ENCODE peak calls at places on chromosomes 12 and 14, in seven cellular contexts. D, R, K, F, Q, U and W are unnamed samples.

GRCh38 chr14:99510556-99511139 is 29.4 kb downstream of the CCNK start:
- DNase-seq in D (no peak), Q (no peak), R (no peak), K (no peak), U (no peak), F (no peak), W (peak)

GRCh38 chr14:45891417-45892080 is 638.5 kb upstream of the MIS18BP1 start:
- DNase-seq in U (peak), F (no peak), D (no peak), K (peak), Q (no peak), R (no peak), W (no peak)

GRCh38 chr12:68587448-68587873 is 23.2 kb upstream of the RAP1B start:
- DNase-seq in K (no peak), Q (no peak), D (no peak), F (no peak), R (no peak), U (peak), W (no peak)

GRCh38 chr12:129312048-129312447 is 458.8 kb downstream of the GLT1D1 start:
- DNase-seq in R (no peak), K (no peak), F (no peak), Q (no peak), U (no peak), D (no peak), W (no peak)

GRCh38 chr14:66046591-66046990 is 439.6 kb upstream of the CCDC196 start:
- DNase-seq in Q (no peak), K (no peak), R (no peak), U (no peak), F (no peak), D (no peak), W (no peak)

GRCh38 chr12:88172844-88173407 is 30.8 kb downstream of the TMTC3 start:
- DNase-seq in U (no peak), D (no peak), F (no peak), R (no peak), Q (no peak), K (no peak), W (no peak)

GRCh38 chr14:33848706-33849454 is 102.0 kb downstream of the EGLN3 start:
- DNase-seq in Q (no peak), R (peak), D (peak), U (peak), K (peak), F (no peak), W (no peak)

GRCh38 chr14:22865424-22866215 is 5.9 kb upstream of the LRP10 start:
- DNase-seq in F (no peak), Q (no peak), R (no peak), K (no peak), D (peak), U (no peak), W (no peak)

GRCh38 chr12:55850893-55851292 is 8.2 kb upstream of the MMP19 start:
- DNase-seq in F (no peak), R (no peak), D (no peak), K (no peak), Q (no peak), U (no peak), W (no peak)

GRCh38 chr14:60862283-60862682 is 118.6 kb downstream of the TRMT5 start:
- DNase-seq in Q (peak), K (peak), F (no peak), R (peak), D (no peak), U (peak), W (peak)

GRCh38 chr12:15788266-15789214 is 648 bp downstream of the EPS8 start:
- DNase-seq in Q (peak), D (peak), F (no peak), U (peak), R (peak), K (peak), W (peak)

GRCh38 chr14:23512156-23512555 is 39.4 kb downstream of the ZFHX2 start:
- DNase-seq in R (no peak), D (no peak), K (no peak), U (no peak), F (no peak), Q (no peak), W (no peak)

GRCh38 chr14:88518592-88519512 is 36.0 kb downstream of the PTPN21 start:
- DNase-seq in Q (no peak), F (no peak), U (no peak), D (no peak), K (no peak), R (no peak), W (no peak)

GRCh38 chr14:37150414-37150813 is 22.0 kb downstream of the SLC25A21 start:
- DNase-seq in R (no peak), D (no peak), Q (no peak), K (no peak), F (no peak), U (no peak), W (no peak)

GRCh38 chr14:54676822-54677708 is 110.1 kb downstream of the SAMD4A start:
- DNase-seq in R (peak), K (peak), Q (no peak), U (no peak), F (no peak), D (no peak), W (peak)

GRCh38 chr12:118103231-118103600 is 595 bp downstream of the VSIG10 start:
- DNase-seq in D (no peak), U (no peak), K (peak), R (peak), F (no peak), Q (no peak), W (peak)

GRCh38 chr14:55713496-55713895 is 133.5 kb downstream of the KTN1 start:
- DNase-seq in Q (no peak), K (no peak), R (no peak), U (no peak), F (no peak), D (no peak), W (no peak)

GRCh38 chr12:54384591-54385041 is at the start of gene ZNF385A:
- DNase-seq in U (peak), Q (no peak), R (no peak), K (no peak), D (no peak), F (no peak), W (no peak)

GRCh38 chr14:51216602-51217001 is 23.4 kb upstream of the TMX1 start:
- DNase-seq in Q (no peak), F (no peak), U (no peak), K (no peak), D (no peak), R (no peak), W (no peak)

GRCh38 chr12:32516230-32516629 is 116.9 kb downstream of the FGD4 start:
- DNase-seq in F (no peak), K (no peak), R (no peak), U (no peak), Q (no peak), D (no peak), W (no peak)

GRCh38 chr12:94185801-94186200 is 37.4 kb downstream of the PLXNC1 start:
- DNase-seq in U (no peak), R (no peak), K (no peak), Q (no peak), F (no peak), D (no peak), W (no peak)

GRCh38 chr12:130650131-130650530 is 66.0 kb downstream of the RIMBP2 start:
- DNase-seq in U (no peak), R (no peak), Q (no peak), D (no peak), F (no peak), K (no peak), W (no peak)
- H3K4me3 ChIP-seq in U (no peak), R (no peak), Q (no peak), D (no peak), F (no peak), K (no peak), W (no peak)

GRCh38 chr14:95174184-95174804 is 17.0 kb upstream of the DICER1 start:
- DNase-seq in F (no peak), K (no peak), U (no peak), R (no peak), D (no peak), Q (no peak), W (no peak)
- TF ChIP-seq CTCF in F (peak), K (peak), U (peak), R (peak), D (no peak), Q (peak), W (no peak)

DNA sequence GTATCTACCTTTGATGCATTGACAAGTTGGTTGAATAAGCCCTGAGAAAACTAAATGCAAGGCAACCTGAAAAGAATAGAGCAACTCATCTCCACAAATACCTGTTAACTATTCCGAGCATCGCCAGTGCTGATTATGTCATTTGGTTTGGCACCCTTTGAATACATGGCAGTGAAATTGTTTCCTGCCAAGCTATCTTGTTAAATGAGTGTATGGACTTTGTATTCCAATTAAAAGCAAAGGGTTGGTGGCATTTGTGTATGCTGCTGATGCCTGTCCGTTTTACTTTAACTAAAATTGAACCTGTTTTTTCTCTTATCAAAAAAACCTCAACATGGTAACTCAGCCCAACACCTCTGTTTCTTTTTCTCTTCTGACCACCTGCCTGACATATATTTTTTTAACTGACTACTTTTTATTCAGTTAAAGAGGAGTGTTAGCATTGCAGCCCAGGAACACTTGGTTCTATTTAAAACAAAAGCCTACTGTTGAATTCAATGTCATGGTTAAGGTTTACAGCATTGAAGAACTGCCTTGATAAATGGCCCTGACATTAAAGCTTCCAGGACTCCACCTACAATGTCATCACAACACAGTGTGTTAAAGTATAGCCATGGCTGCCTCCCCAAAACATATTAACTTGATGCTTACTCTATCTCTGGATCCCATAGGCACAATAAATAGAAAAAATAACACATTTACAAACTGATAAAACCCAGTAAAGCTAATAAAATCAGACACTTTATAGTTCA is 838.3 kb upstream of the NOVA1 start:
- DNase-seq in U (no peak), Q (no peak), F (no peak), R (no peak), K (no peak), D (no peak), W (no peak)
- TF ChIP-seq POLR2A in U (no peak), Q (no peak), F (no peak), R (no peak), K (no peak), D (no peak), W (no peak)

GRCh38 chr12:49664167-49664566 is 40.8 kb downstream of the PRPF40B start:
- DNase-seq in R (no peak), K (no peak), Q (no peak), U (no peak), F (no peak), D (no peak), W (no peak)
- H3K4me3 ChIP-seq in R (no peak), K (no peak), Q (no peak), U (no peak), F (no peak), D (no peak), W (no peak)